ENCODE peak calls at places on chromosomes 3 and 15, in eight cellular contexts. I is tibial nerve, E is A549, J is ovary, P is HepG2, U is right lobe of liver, B is spleen, Y is IMR-90. F is an unnamed sample.
A peak's percentile ranks its signal among the peaks of the same experiment; 100 is the strongest.

GRCh38 chr15:101246824-101247745 is 4.8 kb downstream of the CHSY1 start:
- DNase-seq in I (no peak), E (no peak), J (no peak), P (no peak), U (no peak), B (peak; percentile 64), Y (no peak), F (no peak)

GRCh38 chr15:29945943-29946591 is 123.8 kb upstream of the TJP1 start:
- DNase-seq in I (no peak), E (no peak), J (no peak), P (no peak), U (no peak), B (no peak), Y (peak; percentile 58), F (no peak)

GRCh38 chr3:46417841-46418611 is 11.0 kb downstream of the CCRL2 start:
- DNase-seq in I (no peak), E (no peak), J (no peak), P (no peak), U (no peak), B (no peak), Y (no peak), F (no peak)

GRCh38 chr3:140584549-140584948 is 93.3 kb upstream of the TRIM42 start:
- DNase-seq in I (no peak), E (no peak), J (no peak), P (no peak), U (no peak), B (no peak), Y (no peak), F (no peak)

GRCh38 chr3:123755508-123755907 is 128.6 kb downstream of the MYLK start:
- DNase-seq in I (no peak), E (no peak), J (no peak), P (peak; percentile 20), U (no peak), B (no peak), Y (no peak), F (no peak)

GRCh38 chr3:38582316-38582715 is 67.2 kb downstream of the SCN5A start:
- DNase-seq in I (no peak), E (no peak), J (no peak), P (no peak), U (no peak), B (peak; percentile 32), Y (no peak), F (peak; percentile 3)

GRCh38 chr3:145518639-145519038 is 642.3 kb downstream of the PLOD2 start:
- DNase-seq in I (no peak), E (no peak), J (no peak), P (peak; percentile 67), U (peak; percentile 26), B (no peak), Y (no peak), F (no peak)

GRCh38 chr3:184785106-184785505 is 26.9 kb upstream of the VPS8 start:
- DNase-seq in I (no peak), E (no peak), J (no peak), P (no peak), U (no peak), B (no peak), Y (no peak), F (no peak)

GRCh38 chr15:52427804-52428203 is 100.9 kb downstream of the MYO5A start:
- DNase-seq in I (no peak), E (no peak), J (peak; percentile 40), P (no peak), U (no peak), B (no peak), Y (peak; percentile 86), F (peak; percentile 78)

GRCh38 chr3:73418636-73419035 is 206.1 kb downstream of the PDZRN3 start:
- DNase-seq in I (no peak), E (no peak), J (no peak), P (no peak), U (no peak), B (no peak), Y (no peak), F (no peak)

GRCh38 chr15:41746802-41747201 is 27.5 kb upstream of the MAPKBP1 start:
- DNase-seq in I (no peak), E (no peak), J (no peak), P (no peak), U (no peak), B (no peak), Y (peak; percentile 23), F (no peak)

GRCh38 chr15:96272427-96272826 is 58.1 kb upstream of the NR2F2 start:
- DNase-seq in I (no peak), E (no peak), J (no peak), P (no peak), U (no peak), B (no peak), Y (no peak), F (no peak)

GRCh38 chr3:54830658-54831057 is 97.2 kb downstream of the LRTM1 start:
- DNase-seq in I (no peak), E (peak; percentile 10), J (no peak), P (peak; percentile 20), U (no peak), B (no peak), Y (peak; percentile 36), F (no peak)

GRCh38 chr15:101482526-101483371 is 6.8 kb downstream of the PCSK6 start:
- DNase-seq in I (no peak), E (no peak), J (no peak), P (no peak), U (no peak), B (no peak), Y (no peak), F (no peak)

GRCh38 chr15:77179541-77179998 is 108.7 kb upstream of the TSPAN3 start:
- DNase-seq in I (no peak), E (no peak), J (no peak), P (no peak), U (no peak), B (no peak), Y (no peak), F (no peak)

GRCh38 chr3:194326192-194327029 is 24.7 kb downstream of the CPN2 start:
- DNase-seq in I (no peak), E (no peak), J (no peak), P (no peak), U (no peak), B (no peak), Y (no peak), F (no peak)

GRCh38 chr3:138945646-138946553 is 1.0 kb downstream of the FOXL2 start:
- DNase-seq in I (no peak), E (peak; percentile 35), J (peak; percentile 41), P (no peak), U (peak; percentile 55), B (peak; percentile 75), Y (peak; percentile 23), F (no peak)

GRCh38 chr15:42020713-42021273 is at the start of gene PLA2G4E:
- DNase-seq in I (no peak), E (no peak), J (no peak), P (no peak), U (no peak), B (peak; percentile 61), Y (no peak), F (no peak)

GRCh38 chr3:125431912-125432587 is 56.9 kb upstream of the ZNF148 start:
- DNase-seq in I (no peak), E (no peak), J (no peak), P (peak; percentile 22), U (no peak), B (no peak), Y (peak; percentile 49), F (no peak)

DNA sequence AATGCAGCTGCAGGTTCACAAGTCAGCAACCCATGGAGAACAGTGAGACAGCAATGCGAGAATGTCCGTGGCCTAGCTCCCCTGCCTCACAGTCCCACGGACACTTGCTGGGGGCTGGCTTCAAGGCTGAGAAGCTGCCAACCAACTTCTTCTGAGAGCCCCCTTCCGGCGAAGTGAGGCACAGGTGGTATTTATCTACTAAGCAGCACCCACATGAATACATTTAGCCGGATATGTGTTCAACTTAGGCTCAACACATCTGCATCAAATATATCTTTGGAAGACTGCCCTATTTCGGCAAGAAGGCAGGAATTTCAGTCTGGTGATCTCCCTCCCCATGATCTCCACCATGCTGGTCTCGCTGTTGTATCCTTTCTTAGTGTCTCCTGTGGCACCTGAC is 341.0 kb upstream of the NR2E3 start:
- DNase-seq in I (no peak), E (no peak), J (no peak), P (no peak), U (no peak), B (no peak), Y (peak; percentile 12), F (peak; percentile 24)
- TF ChIP-seq CTCF in I (no peak), E (no peak), J (no peak), P (no peak), U (no peak), B (no peak), Y (no peak), F (no peak)

DNA sequence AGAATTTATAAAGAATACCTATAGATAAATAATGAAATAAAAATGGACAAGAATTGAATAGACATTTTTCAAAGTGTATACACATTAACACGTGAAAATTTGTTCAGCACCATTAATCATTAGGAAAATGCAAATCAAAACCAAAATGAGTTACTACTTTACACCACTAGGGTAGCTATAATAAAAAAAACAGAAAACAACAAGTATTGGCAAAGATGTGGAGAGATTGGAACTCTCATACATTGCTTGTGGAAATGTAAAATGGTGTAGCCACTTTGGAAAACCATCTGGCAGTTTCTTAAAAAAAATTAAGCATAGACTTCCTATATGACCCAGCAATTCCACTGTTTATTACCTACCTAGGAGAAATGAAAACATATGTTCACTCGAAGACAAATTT is 172.8 kb upstream of the P2RY1 start:
- DNase-seq in I (no peak), E (no peak), J (no peak), P (no peak), U (no peak), B (no peak), Y (no peak), F (no peak)
- TF ChIP-seq POLR2A in I (no peak), E (no peak), J (no peak), P (no peak), U (no peak), B (no peak), Y (no peak), F (no peak)

GRCh38 chr3:25910997-25911396 is 121.1 kb downstream of the OXSM start:
- DNase-seq in I (no peak), E (no peak), J (no peak), P (peak; percentile 12), U (no peak), B (no peak), Y (peak; percentile 48), F (no peak)
- TF ChIP-seq CTCF in I (peak; percentile 11), E (no peak), J (no peak), P (peak; percentile 42), U (peak; percentile 30), B (no peak), Y (peak; percentile 39), F (no peak)

GRCh38 chr3:171159024-171159821 is 132.7 kb upstream of the SLC2A2 start:
- DNase-seq in I (no peak), E (no peak), J (no peak), P (no peak), U (no peak), B (no peak), Y (no peak), F (no peak)
- TF ChIP-seq POLR2A in I (no peak), E (no peak), J (no peak), P (no peak), U (no peak), B (no peak), Y (no peak), F (no peak)

GRCh38 chr3:59327324-59327939 is 277.6 kb upstream of the CFAP20DC start:
- DNase-seq in I (no peak), E (no peak), J (no peak), P (no peak), U (no peak), B (no peak), Y (peak; percentile 41), F (no peak)

GRCh38 chr3:59321881-59322540 is 272.2 kb upstream of the CFAP20DC start:
- DNase-seq in I (no peak), E (no peak), J (no peak), P (no peak), U (no peak), B (no peak), Y (no peak), F (no peak)

GRCh38 chr3:59326246-59327024 is 276.6 kb upstream of the CFAP20DC start:
- DNase-seq in I (no peak), E (no peak), J (no peak), P (peak; percentile 2), U (no peak), B (no peak), Y (no peak), F (no peak)
- TF ChIP-seq CTCF in I (no peak), E (no peak), J (no peak), P (peak; percentile 48), U (peak; percentile 18), B (no peak), Y (no peak), F (no peak)